ENCODE peak calls at places on chromosomes 11 and 22, in eight cellular contexts. Y is AG09309; S is HT-29; Z is stimulated activated CD4-positive, alpha-beta T cell treated with anti-CD3 and anti-CD28 coated beads, Interleukin-12 subunit alpha, Interleukin-12 subunit beta, amount 100 ng/mL, for 4 hours; K is brain microvascular endothelial cell; P is HS-5; R is CD8-positive, alpha-beta T cell; T is NCI-H226. V is an unnamed sample.
A peak's percentile ranks its signal among the peaks of the same experiment; 100 is the strongest.

GRCh38 chr11:68929706-68930605 is 26.3 kb downstream of the IGHMBP2 start:
- DNase-seq in Y (no peak), S (no peak), Z (no peak), K (no peak), P (no peak), R (no peak), T (no peak), V (no peak)

GRCh38 chr11:9606799-9607510 is 33.5 kb downstream of the WEE1 start:
- DNase-seq in Y (no peak), S (peak; percentile 75), Z (no peak), K (no peak), P (no peak), R (no peak), T (no peak), V (no peak)

GRCh38 chr11:17413414-17414316 is 25.2 kb upstream of the KCNJ11 start:
- DNase-seq in Y (no peak), S (no peak), Z (no peak), K (no peak), P (no peak), R (no peak), T (no peak), V (no peak)

GRCh38 chr11:44338721-44339529 is 29.0 kb upstream of the ALX4 start:
- DNase-seq in Y (no peak), S (no peak), Z (no peak), K (no peak), P (no peak), R (no peak), T (no peak), V (no peak)

GRCh38 chr11:117010808-117011540 is 87.3 kb downstream of the SIK3 start:
- DNase-seq in Y (peak; percentile 95), S (no peak), Z (no peak), K (peak; percentile 81), P (peak; percentile 90), R (no peak), T (peak; percentile 90), V (peak; percentile 98)

GRCh38 chr11:102733232-102733875 is 8.6 kb upstream of the MMP8 start:
- DNase-seq in Y (no peak), S (peak; percentile 91), Z (peak; percentile 19), K (peak; percentile 53), P (peak; percentile 11), R (no peak), T (peak; percentile 31), V (peak; percentile 54)

GRCh38 chr11:79007811-79008294 is 433.0 kb downstream of the TENM4 start:
- DNase-seq in Y (peak; percentile 23), S (no peak), Z (no peak), K (no peak), P (no peak), R (no peak), T (no peak), V (no peak)

GRCh38 chr11:75475767-75476650 is 43.0 kb upstream of the KLHL35 start:
- DNase-seq in Y (no peak), S (no peak), Z (no peak), K (peak; percentile 9), P (no peak), R (peak; percentile 32), T (peak; percentile 30), V (peak; percentile 45)

GRCh38 chr11:44559207-44559943 is 6.1 kb upstream of the CD82 start:
- DNase-seq in Y (no peak), S (no peak), Z (no peak), K (no peak), P (no peak), R (no peak), T (no peak), V (no peak)

GRCh38 chr11:44313701-44314489 is 4.0 kb upstream of the ALX4 start:
- DNase-seq in Y (no peak), S (no peak), Z (no peak), K (no peak), P (no peak), R (no peak), T (peak; percentile 27), V (no peak)

GRCh38 chr11:10387209-10388083 is 67.6 kb upstream of the AMPD3 start:
- DNase-seq in Y (peak; percentile 95), S (peak; percentile 62), Z (no peak), K (peak; percentile 53), P (no peak), R (no peak), T (no peak), V (no peak)

GRCh38 chr22:40588726-40589125 is 47.8 kb downstream of the MRTFA start:
- DNase-seq in Y (no peak), S (no peak), Z (no peak), K (peak; percentile 49), P (no peak), R (no peak), T (peak; percentile 71), V (peak; percentile 54)

GRCh38 chr22:17366830-17367229 is 2.4 kb upstream of the CECR2 start:
- DNase-seq in Y (no peak), S (peak; percentile 3), Z (peak; percentile 17), K (no peak), P (no peak), R (no peak), T (no peak), V (no peak)

GRCh38 chr11:86745571-86745970 is 54.8 kb upstream of the PRSS23 start:
- DNase-seq in Y (no peak), S (no peak), Z (no peak), K (peak; percentile 47), P (no peak), R (no peak), T (peak; percentile 59), V (peak; percentile 44)